ENCODE peak calls at places on chromosome 3, in ten cellular contexts. One of them, this sample, is unnamed.

GRCh38 chr3:5136619-5137429 is 14.7 kb downstream of the ARL8B start:
- DNase-seq in colonic mucosa: no peak
- DNase-seq in nephron progenitor cell: no peak
- DNase-seq in cardiac muscle cell: peak; percentile 39
- DNase-seq in HFF-Myc: no peak
- DNase-seq in RCC 7860: no peak
- DNase-seq in nucleus accumbens: no peak
- DNase-seq in HT-29: peak; percentile 1
- DNase-seq in transverse colon: no peak
- DNase-seq in naive thymus-derived CD8-positive, alpha-beta T cell: peak; percentile 63
- DNase-seq in this sample: no peak

GRCh38 chr3:149089395-149089794 is 3.1 kb upstream of the HLTF start:
- DNase-seq in naive thymus-derived CD8-positive, alpha-beta T cell: no peak
- DNase-seq in HT-29: no peak
- DNase-seq in cardiac muscle cell: no peak
- DNase-seq in transverse colon: no peak
- DNase-seq in nephron progenitor cell: no peak
- DNase-seq in colonic mucosa: no peak
- DNase-seq in RCC 7860: no peak
- DNase-seq in nucleus accumbens: no peak
- DNase-seq in HFF-Myc: no peak
- DNase-seq in this sample: no peak

GRCh38 chr3:12579919-12580318 is 23.0 kb downstream of the MKRN2 start:
- DNase-seq in nephron progenitor cell: no peak
- DNase-seq in cardiac muscle cell: peak; percentile 46
- DNase-seq in HFF-Myc: no peak
- DNase-seq in naive thymus-derived CD8-positive, alpha-beta T cell: no peak
- DNase-seq in colonic mucosa: no peak
- DNase-seq in HT-29: no peak
- DNase-seq in nucleus accumbens: no peak
- DNase-seq in RCC 7860: no peak
- DNase-seq in transverse colon: no peak
- DNase-seq in this sample: no peak

GRCh38 chr3:128597900-128598299 is 52.7 kb downstream of the RPN1 start:
- DNase-seq in HT-29: no peak
- DNase-seq in colonic mucosa: no peak
- DNase-seq in cardiac muscle cell: no peak
- DNase-seq in transverse colon: no peak
- DNase-seq in nucleus accumbens: no peak
- DNase-seq in HFF-Myc: no peak
- DNase-seq in nephron progenitor cell: no peak
- DNase-seq in RCC 7860: no peak
- DNase-seq in naive thymus-derived CD8-positive, alpha-beta T cell: no peak
- DNase-seq in this sample: no peak

GRCh38 chr3:153060346-153060745 is 101.7 kb upstream of the RAP2B start:
- DNase-seq in HFF-Myc: no peak
- DNase-seq in cardiac muscle cell: no peak
- DNase-seq in nucleus accumbens: no peak
- DNase-seq in colonic mucosa: no peak
- DNase-seq in nephron progenitor cell: no peak
- DNase-seq in HT-29: no peak
- DNase-seq in transverse colon: no peak
- DNase-seq in naive thymus-derived CD8-positive, alpha-beta T cell: no peak
- DNase-seq in RCC 7860: no peak
- DNase-seq in this sample: no peak

GRCh38 chr3:169146112-169146665 is 517.3 kb downstream of the MECOM start:
- DNase-seq in RCC 7860: peak; percentile 49
- DNase-seq in nucleus accumbens: no peak
- DNase-seq in HFF-Myc: no peak
- DNase-seq in cardiac muscle cell: peak; percentile 76
- DNase-seq in nephron progenitor cell: peak; percentile 62
- DNase-seq in transverse colon: peak; percentile 53
- DNase-seq in naive thymus-derived CD8-positive, alpha-beta T cell: peak; percentile 13
- DNase-seq in HT-29: peak; percentile 83
- DNase-seq in colonic mucosa: peak; percentile 70
- DNase-seq in this sample: peak; percentile 65

GRCh38 chr3:72310028-72310987 is 525.4 kb upstream of the PROK2 start:
- DNase-seq in colonic mucosa: peak; percentile 60
- DNase-seq in transverse colon: peak; percentile 67
- DNase-seq in nucleus accumbens: no peak
- DNase-seq in HFF-Myc: peak; percentile 79
- DNase-seq in nephron progenitor cell: peak; percentile 42
- DNase-seq in HT-29: peak; percentile 16
- DNase-seq in cardiac muscle cell: peak; percentile 51
- DNase-seq in naive thymus-derived CD8-positive, alpha-beta T cell: no peak
- DNase-seq in RCC 7860: no peak
- DNase-seq in this sample: peak; percentile 52

GRCh38 chr3:129971368-129972052 is 3.0 kb upstream of the TRH start:
- DNase-seq in naive thymus-derived CD8-positive, alpha-beta T cell: no peak
- DNase-seq in cardiac muscle cell: no peak
- DNase-seq in transverse colon: no peak
- DNase-seq in RCC 7860: no peak
- DNase-seq in colonic mucosa: no peak
- DNase-seq in nephron progenitor cell: no peak
- DNase-seq in nucleus accumbens: no peak
- DNase-seq in HFF-Myc: no peak
- DNase-seq in HT-29: no peak
- DNase-seq in this sample: no peak

GRCh38 chr3:113287111-113287817 is 75.9 kb downstream of the BOC start:
- DNase-seq in cardiac muscle cell: peak; percentile 54
- DNase-seq in transverse colon: no peak
- DNase-seq in RCC 7860: peak; percentile 57
- DNase-seq in nephron progenitor cell: no peak
- DNase-seq in nucleus accumbens: no peak
- DNase-seq in colonic mucosa: no peak
- DNase-seq in HT-29: peak; percentile 16
- DNase-seq in HFF-Myc: peak; percentile 38
- DNase-seq in naive thymus-derived CD8-positive, alpha-beta T cell: no peak
- DNase-seq in this sample: no peak

GRCh38 chr3:123332124-123332641 is 116.7 kb downstream of the ADCY5 start:
- DNase-seq in HFF-Myc: no peak
- DNase-seq in HT-29: no peak
- DNase-seq in cardiac muscle cell: no peak
- DNase-seq in transverse colon: no peak
- DNase-seq in RCC 7860: no peak
- DNase-seq in naive thymus-derived CD8-positive, alpha-beta T cell: no peak
- DNase-seq in colonic mucosa: no peak
- DNase-seq in nephron progenitor cell: no peak
- DNase-seq in nucleus accumbens: no peak
- DNase-seq in this sample: no peak

GRCh38 chr3:123755508-123755907 is 128.6 kb downstream of the MYLK start:
- DNase-seq in cardiac muscle cell: no peak
- DNase-seq in nephron progenitor cell: no peak
- DNase-seq in HT-29: no peak
- DNase-seq in RCC 7860: peak; percentile 30
- DNase-seq in transverse colon: no peak
- DNase-seq in naive thymus-derived CD8-positive, alpha-beta T cell: no peak
- DNase-seq in HFF-Myc: no peak
- DNase-seq in nucleus accumbens: no peak
- DNase-seq in colonic mucosa: peak; percentile 36
- DNase-seq in this sample: no peak

GRCh38 chr3:139974809-139975425 is 39.9 kb downstream of the CLSTN2 start:
- DNase-seq in HT-29: no peak
- DNase-seq in nucleus accumbens: no peak
- DNase-seq in transverse colon: no peak
- DNase-seq in colonic mucosa: no peak
- DNase-seq in RCC 7860: no peak
- DNase-seq in nephron progenitor cell: no peak
- DNase-seq in naive thymus-derived CD8-positive, alpha-beta T cell: no peak
- DNase-seq in HFF-Myc: no peak
- DNase-seq in cardiac muscle cell: no peak
- DNase-seq in this sample: no peak